ENCODE peak calls at places on chromosomes 2 and 18, in seven cellular contexts. One of them, this sample, is unnamed.

GRCh38 chr2:130913891-130914290 is 77.2 kb downstream of the ARHGEF4 start:
- DNase-seq in astrocyte of the spinal cord: no peak
- DNase-seq in HFF-Myc: no peak
- DNase-seq in cardiac fibroblast: no peak
- DNase-seq in thoracic aorta: no peak
- DNase-seq in breast epithelium: no peak
- DNase-seq in epithelial cell of proximal tubule: no peak
- DNase-seq in this sample: no peak

GRCh38 chr2:7736646-7737305 is 819.6 kb downstream of the RNF144A start:
- DNase-seq in astrocyte of the spinal cord: no peak
- DNase-seq in breast epithelium: no peak
- DNase-seq in cardiac fibroblast: no peak
- DNase-seq in epithelial cell of proximal tubule: peak; percentile 64
- DNase-seq in thoracic aorta: no peak
- DNase-seq in HFF-Myc: no peak
- DNase-seq in this sample: peak; percentile 67

GRCh38 chr18:72155327-72155726 is 388.8 kb downstream of the CBLN2 start:
- DNase-seq in epithelial cell of proximal tubule: no peak
- DNase-seq in cardiac fibroblast: no peak
- DNase-seq in astrocyte of the spinal cord: peak; percentile 33
- DNase-seq in breast epithelium: no peak
- DNase-seq in thoracic aorta: no peak
- DNase-seq in HFF-Myc: no peak
- DNase-seq in this sample: no peak

GRCh38 chr18:79915161-79916127 is 36.0 kb downstream of the SLC66A2 start:
- DNase-seq in cardiac fibroblast: no peak
- DNase-seq in HFF-Myc: no peak
- DNase-seq in epithelial cell of proximal tubule: no peak
- DNase-seq in thoracic aorta: no peak
- DNase-seq in astrocyte of the spinal cord: no peak
- DNase-seq in breast epithelium: peak; percentile 43
- DNase-seq in this sample: no peak

GRCh38 chr18:25113081-25113480 is 238.9 kb downstream of the ZNF521 start:
- DNase-seq in thoracic aorta: no peak
- DNase-seq in cardiac fibroblast: no peak
- DNase-seq in epithelial cell of proximal tubule: no peak
- DNase-seq in astrocyte of the spinal cord: no peak
- DNase-seq in breast epithelium: no peak
- DNase-seq in HFF-Myc: no peak
- DNase-seq in this sample: no peak

GRCh38 chr2:158042245-158042644 is 59.4 kb upstream of the UPP2 start:
- DNase-seq in HFF-Myc: no peak
- DNase-seq in cardiac fibroblast: peak; percentile 3
- DNase-seq in breast epithelium: no peak
- DNase-seq in astrocyte of the spinal cord: no peak
- DNase-seq in thoracic aorta: no peak
- DNase-seq in epithelial cell of proximal tubule: no peak
- DNase-seq in this sample: no peak

GRCh38 chr2:237156131-237156856 is 70.6 kb downstream of the COPS8 start:
- DNase-seq in astrocyte of the spinal cord: peak; percentile 95
- DNase-seq in thoracic aorta: peak; percentile 47
- DNase-seq in epithelial cell of proximal tubule: no peak
- DNase-seq in cardiac fibroblast: peak; percentile 87
- DNase-seq in HFF-Myc: no peak
- DNase-seq in breast epithelium: no peak
- DNase-seq in this sample: peak; percentile 97

GRCh38 chr2:85662899-85663683 is 4.9 kb downstream of the SFTPB start:
- DNase-seq in HFF-Myc: peak; percentile 70
- DNase-seq in breast epithelium: no peak
- DNase-seq in epithelial cell of proximal tubule: peak; percentile 89
- DNase-seq in cardiac fibroblast: peak; percentile 97
- DNase-seq in astrocyte of the spinal cord: peak; percentile 89
- DNase-seq in thoracic aorta: peak; percentile 39
- DNase-seq in this sample: peak; percentile 91

GRCh38 chr2:26241928-26242436 is 2.5 kb downstream of the HADHA start:
- DNase-seq in HFF-Myc: no peak
- DNase-seq in astrocyte of the spinal cord: no peak
- DNase-seq in breast epithelium: no peak
- DNase-seq in thoracic aorta: no peak
- DNase-seq in epithelial cell of proximal tubule: no peak
- DNase-seq in cardiac fibroblast: no peak
- DNase-seq in this sample: no peak

GRCh38 chr2:111071480-111072143 is 49.1 kb upstream of the BCL2L11 start:
- DNase-seq in astrocyte of the spinal cord: peak; percentile 80
- DNase-seq in breast epithelium: no peak
- DNase-seq in HFF-Myc: peak; percentile 24
- DNase-seq in epithelial cell of proximal tubule: peak; percentile 98
- DNase-seq in thoracic aorta: no peak
- DNase-seq in cardiac fibroblast: peak; percentile 84
- DNase-seq in this sample: peak; percentile 75

GRCh38 chr2:68157002-68157401 is 686 bp upstream of the PNO1 start:
- DNase-seq in breast epithelium: no peak
- DNase-seq in HFF-Myc: no peak
- DNase-seq in cardiac fibroblast: no peak
- DNase-seq in thoracic aorta: no peak
- DNase-seq in epithelial cell of proximal tubule: no peak
- DNase-seq in astrocyte of the spinal cord: no peak
- DNase-seq in this sample: peak; percentile 63

GRCh38 chr2:2826209-2826551 is 495.1 kb upstream of the MYT1L start:
- DNase-seq in thoracic aorta: no peak
- DNase-seq in breast epithelium: no peak
- DNase-seq in HFF-Myc: no peak
- DNase-seq in epithelial cell of proximal tubule: no peak
- DNase-seq in cardiac fibroblast: no peak
- DNase-seq in astrocyte of the spinal cord: no peak
- DNase-seq in this sample: no peak

GRCh38 chr18:75364512-75364911 is 63.0 kb downstream of the SMIM21 start:
- DNase-seq in astrocyte of the spinal cord: peak; percentile 17
- DNase-seq in HFF-Myc: no peak
- DNase-seq in cardiac fibroblast: no peak
- DNase-seq in breast epithelium: no peak
- DNase-seq in thoracic aorta: no peak
- DNase-seq in epithelial cell of proximal tubule: no peak
- DNase-seq in this sample: no peak

GRCh38 chr18:55778731-55779460 is 190.9 kb upstream of the TCF4 start:
- DNase-seq in cardiac fibroblast: peak; percentile 45
- DNase-seq in thoracic aorta: no peak
- DNase-seq in epithelial cell of proximal tubule: no peak
- DNase-seq in breast epithelium: no peak
- DNase-seq in astrocyte of the spinal cord: no peak
- DNase-seq in HFF-Myc: no peak
- DNase-seq in this sample: no peak

GRCh38 chr18:50277935-50278334 is 3.4 kb downstream of the MBD1 start:
- DNase-seq in thoracic aorta: no peak
- DNase-seq in cardiac fibroblast: peak; percentile 46
- DNase-seq in astrocyte of the spinal cord: peak; percentile 67
- DNase-seq in breast epithelium: no peak
- DNase-seq in epithelial cell of proximal tubule: no peak
- DNase-seq in HFF-Myc: no peak
- DNase-seq in this sample: no peak

GRCh38 chr2:25606892-25607291 is 66.5 kb downstream of the DTNB start:
- DNase-seq in astrocyte of the spinal cord: peak; percentile 39
- DNase-seq in HFF-Myc: no peak
- DNase-seq in breast epithelium: no peak
- DNase-seq in epithelial cell of proximal tubule: no peak
- DNase-seq in cardiac fibroblast: peak; percentile 57
- DNase-seq in thoracic aorta: no peak
- DNase-seq in this sample: peak; percentile 66

GRCh38 chr2:68244456-68244855 is 7.9 kb downstream of the PPP3R1 start:
- DNase-seq in epithelial cell of proximal tubule: no peak
- DNase-seq in HFF-Myc: no peak
- DNase-seq in breast epithelium: no peak
- DNase-seq in astrocyte of the spinal cord: no peak
- DNase-seq in thoracic aorta: no peak
- DNase-seq in cardiac fibroblast: no peak
- DNase-seq in this sample: no peak

GRCh38 chr2:49940616-49941015 is 786.3 kb upstream of the FSHR start:
- DNase-seq in HFF-Myc: no peak
- DNase-seq in epithelial cell of proximal tubule: no peak
- DNase-seq in cardiac fibroblast: no peak
- DNase-seq in breast epithelium: no peak
- DNase-seq in thoracic aorta: no peak
- DNase-seq in astrocyte of the spinal cord: no peak
- DNase-seq in this sample: no peak

GRCh38 chr18:46013484-46014189 is 46.5 kb upstream of the EPG5 start:
- DNase-seq in astrocyte of the spinal cord: no peak
- DNase-seq in HFF-Myc: no peak
- DNase-seq in thoracic aorta: no peak
- DNase-seq in breast epithelium: no peak
- DNase-seq in cardiac fibroblast: peak; percentile 8
- DNase-seq in epithelial cell of proximal tubule: no peak
- DNase-seq in this sample: peak; percentile 13

GRCh38 chr2:218694405-218695145 is 16.1 kb upstream of the TTLL4 start:
- DNase-seq in epithelial cell of proximal tubule: no peak
- DNase-seq in cardiac fibroblast: no peak
- DNase-seq in thoracic aorta: no peak
- DNase-seq in breast epithelium: no peak
- DNase-seq in HFF-Myc: no peak
- DNase-seq in astrocyte of the spinal cord: peak; percentile 56
- DNase-seq in this sample: no peak

GRCh38 chr2:67510745-67511144 is 113.6 kb downstream of the ETAA1 start:
- DNase-seq in astrocyte of the spinal cord: peak; percentile 31
- DNase-seq in breast epithelium: no peak
- DNase-seq in cardiac fibroblast: peak; percentile 90
- DNase-seq in epithelial cell of proximal tubule: no peak
- DNase-seq in HFF-Myc: no peak
- DNase-seq in thoracic aorta: no peak
- DNase-seq in this sample: peak; percentile 52

GRCh38 chr18:61992285-61992684 is 99.5 kb upstream of the RNF152 start:
- DNase-seq in cardiac fibroblast: peak; percentile 87
- DNase-seq in astrocyte of the spinal cord: peak; percentile 91
- DNase-seq in HFF-Myc: peak; percentile 68
- DNase-seq in thoracic aorta: no peak
- DNase-seq in epithelial cell of proximal tubule: peak; percentile 72
- DNase-seq in breast epithelium: no peak
- DNase-seq in this sample: peak; percentile 83

GRCh38 chr18:69109686-69110085 is 291.0 kb upstream of the DOK6 start:
- DNase-seq in thoracic aorta: no peak
- DNase-seq in astrocyte of the spinal cord: no peak
- DNase-seq in breast epithelium: no peak
- DNase-seq in cardiac fibroblast: peak; percentile 57
- DNase-seq in HFF-Myc: no peak
- DNase-seq in epithelial cell of proximal tubule: no peak
- DNase-seq in this sample: no peak

GRCh38 chr18:37543321-37543720 is 22.3 kb downstream of the CELF4 start:
- DNase-seq in HFF-Myc: no peak
- DNase-seq in cardiac fibroblast: no peak
- DNase-seq in epithelial cell of proximal tubule: no peak
- DNase-seq in breast epithelium: no peak
- DNase-seq in thoracic aorta: no peak
- DNase-seq in astrocyte of the spinal cord: no peak
- DNase-seq in this sample: no peak

GRCh38 chr2:223692227-223692947 is 90.2 kb upstream of the SCG2 start:
- DNase-seq in HFF-Myc: peak; percentile 49
- DNase-seq in breast epithelium: no peak
- DNase-seq in thoracic aorta: no peak
- DNase-seq in epithelial cell of proximal tubule: peak; percentile 15
- DNase-seq in cardiac fibroblast: peak; percentile 76
- DNase-seq in astrocyte of the spinal cord: peak; percentile 69
- DNase-seq in this sample: peak; percentile 84

GRCh38 chr2:231640646-231641111 is 48.0 kb downstream of the TEX44 start:
- DNase-seq in epithelial cell of proximal tubule: no peak
- DNase-seq in cardiac fibroblast: peak; percentile 41
- DNase-seq in astrocyte of the spinal cord: peak; percentile 32
- DNase-seq in thoracic aorta: peak; percentile 58
- DNase-seq in HFF-Myc: no peak
- DNase-seq in breast epithelium: peak; percentile 75
- DNase-seq in this sample: no peak

GRCh38 chr2:66069937-66070716 is 364.8 kb upstream of the MEIS1 start:
- DNase-seq in cardiac fibroblast: no peak
- DNase-seq in astrocyte of the spinal cord: no peak
- DNase-seq in breast epithelium: no peak
- DNase-seq in epithelial cell of proximal tubule: no peak
- DNase-seq in HFF-Myc: no peak
- DNase-seq in thoracic aorta: no peak
- DNase-seq in this sample: no peak
- H3K4me3 ChIP-seq in cardiac fibroblast: no peak overlapping the region
- H3K4me3 ChIP-seq in astrocyte of the spinal cord: no peak overlapping the region
- H3K4me3 ChIP-seq in breast epithelium: no peak overlapping the region
- H3K4me3 ChIP-seq in epithelial cell of proximal tubule: no peak overlapping the region
- H3K4me3 ChIP-seq in HFF-Myc: no peak overlapping the region
- H3K4me3 ChIP-seq in thoracic aorta: peak overlapping the region; percentile 18
- H3K4me3 ChIP-seq in this sample: no peak overlapping the region

GRCh38 chr18:48680871-48681270 is 142.0 kb downstream of the CTIF start:
- DNase-seq in cardiac fibroblast: peak; percentile 59
- DNase-seq in astrocyte of the spinal cord: peak; percentile 42
- DNase-seq in breast epithelium: no peak
- DNase-seq in epithelial cell of proximal tubule: no peak
- DNase-seq in thoracic aorta: peak; percentile 89
- DNase-seq in HFF-Myc: no peak
- DNase-seq in this sample: no peak
- TF ChIP-seq CTCF in cardiac fibroblast: peak; percentile 35
- TF ChIP-seq CTCF in astrocyte of the spinal cord: peak; percentile 27
- TF ChIP-seq CTCF in breast epithelium: no peak
- TF ChIP-seq CTCF in epithelial cell of proximal tubule: no peak
- TF ChIP-seq CTCF in thoracic aorta: peak; percentile 30
- TF ChIP-seq CTCF in HFF-Myc: no peak
- TF ChIP-seq CTCF in this sample: no peak

GRCh38 chr2:136486115-136486514 is 279.2 kb upstream of the THSD7B start:
- DNase-seq in astrocyte of the spinal cord: no peak
- DNase-seq in epithelial cell of proximal tubule: no peak
- DNase-seq in HFF-Myc: no peak
- DNase-seq in thoracic aorta: no peak
- DNase-seq in cardiac fibroblast: no peak
- DNase-seq in breast epithelium: no peak
- DNase-seq in this sample: no peak
- H3K4me3 ChIP-seq in astrocyte of the spinal cord: no peak overlapping the region
- H3K4me3 ChIP-seq in epithelial cell of proximal tubule: no peak overlapping the region
- H3K4me3 ChIP-seq in HFF-Myc: no peak overlapping the region
- H3K4me3 ChIP-seq in thoracic aorta: no peak overlapping the region
- H3K4me3 ChIP-seq in cardiac fibroblast: no peak overlapping the region
- H3K4me3 ChIP-seq in breast epithelium: no peak overlapping the region
- H3K4me3 ChIP-seq in this sample: no peak overlapping the region

DNA sequence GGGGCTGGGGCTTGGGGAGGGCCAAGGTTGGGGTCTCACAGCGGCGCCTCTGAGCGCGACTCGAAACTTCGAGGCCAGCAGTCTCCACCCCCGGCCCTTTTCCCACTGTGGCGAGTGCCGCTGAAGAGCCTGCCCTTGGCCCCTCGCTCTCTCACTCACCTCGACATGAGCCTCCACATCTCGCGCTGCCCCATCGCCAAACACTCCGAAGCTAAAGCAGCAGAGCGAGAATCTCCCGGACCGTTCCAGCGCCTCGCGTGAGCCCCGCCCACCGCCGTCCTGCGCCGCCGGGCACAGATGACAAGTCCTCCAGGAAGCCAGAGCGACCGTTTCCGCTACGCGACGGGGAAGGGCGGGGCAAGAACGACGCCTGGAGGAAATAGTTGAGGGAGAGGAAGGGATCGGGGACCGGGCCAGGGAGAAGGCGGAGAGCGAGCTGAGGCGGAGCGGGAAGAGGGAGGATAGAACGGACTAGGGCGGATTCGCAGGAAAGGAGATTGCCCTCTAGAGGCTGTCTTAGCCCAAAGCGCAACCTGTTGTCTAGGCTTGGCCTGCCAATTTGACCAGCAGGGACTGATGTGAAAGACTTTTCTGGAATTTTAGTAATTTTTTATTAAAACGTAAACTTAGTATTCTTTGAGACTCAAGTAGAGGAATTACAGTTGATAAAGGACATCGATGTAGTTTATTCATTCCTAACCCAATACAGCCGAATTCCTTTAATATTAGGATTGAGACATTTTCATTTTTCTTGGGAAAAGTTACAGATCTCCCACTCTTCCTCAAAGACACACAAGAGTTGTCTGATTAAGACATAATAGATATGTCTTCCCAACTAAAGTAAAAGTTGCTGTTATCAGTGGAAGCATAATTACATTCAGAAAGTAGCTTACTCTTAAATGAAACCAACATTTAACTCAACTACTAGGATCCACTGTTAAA is at the start of gene HIBCH:
- DNase-seq in epithelial cell of proximal tubule: peak; percentile 82
- DNase-seq in HFF-Myc: peak; percentile 97
- DNase-seq in breast epithelium: peak; percentile 98
- DNase-seq in thoracic aorta: peak; percentile 95
- DNase-seq in astrocyte of the spinal cord: peak; percentile 99
- DNase-seq in cardiac fibroblast: peak; percentile 99
- DNase-seq in this sample: peak; percentile 99
- TF ChIP-seq CTCF in epithelial cell of proximal tubule: peak; percentile 85
- TF ChIP-seq CTCF in HFF-Myc: peak; percentile 89
- TF ChIP-seq CTCF in breast epithelium: peak; percentile 70
- TF ChIP-seq CTCF in thoracic aorta: peak; percentile 67
- TF ChIP-seq CTCF in astrocyte of the spinal cord: peak; percentile 90
- TF ChIP-seq CTCF in cardiac fibroblast: peak; percentile 85
- TF ChIP-seq CTCF in this sample: peak; percentile 85